ENCODE peak calls at places on chromosome 15, in five cellular contexts. J is IMR-90, P is SK-N-SH, Q is WTC11, W is GM12878. X is an unnamed sample.

GRCh38 chr15:66326051-66326450 is 30.4 kb downstream of the TIPIN start:
- DNase-seq in W (no peak), P (no peak), Q (no peak), J (no peak), X (no peak)

GRCh38 chr15:83199288-83199687 is 8.3 kb downstream of the HDGFL3 start:
- DNase-seq in J (no peak), Q (no peak), W (peak; percentile 77), P (no peak), X (no peak)

GRCh38 chr15:84810073-84810840 is 6.9 kb upstream of the ALPK3 start:
- DNase-seq in Q (no peak), J (peak; percentile 62), P (no peak), W (no peak), X (no peak)

GRCh38 chr15:99432271-99433025 is 133.3 kb upstream of the MEF2A start:
- DNase-seq in P (no peak), Q (no peak), J (no peak), W (no peak), X (no peak)

GRCh38 chr15:79883579-79884203 is 13.1 kb downstream of the MTHFS start:
- DNase-seq in P (no peak), J (no peak), W (no peak), Q (no peak), X (no peak)

GRCh38 chr15:53197426-53197839 is 407.3 kb upstream of the ONECUT1 start:
- DNase-seq in Q (peak; percentile 84), P (peak; percentile 75), W (no peak), J (peak; percentile 2), X (peak; percentile 80)

GRCh38 chr15:64987136-64987535 is 2.6 kb downstream of the SPG21 start:
- DNase-seq in Q (no peak), P (no peak), J (no peak), W (no peak), X (no peak)

GRCh38 chr15:74203914-74204431 is 1.4 kb upstream of the STRA6 start:
- DNase-seq in Q (peak; percentile 45), W (no peak), J (peak; percentile 80), P (peak; percentile 82), X (no peak)

GRCh38 chr15:59794229-59794886 is 105.2 kb upstream of the BNIP2 start:
- DNase-seq in W (no peak), Q (no peak), P (no peak), J (no peak), X (no peak)

GRCh38 chr15:78177447-78177873 is 28.3 kb downstream of the IDH3A start:
- DNase-seq in Q (peak; percentile 87), W (no peak), P (peak; percentile 78), J (no peak), X (peak; percentile 44)

GRCh38 chr15:49215768-49216739 is 46.0 kb downstream of the GALK2 start:
- DNase-seq in P (no peak), Q (peak; percentile 19), W (peak; percentile 38), J (no peak), X (peak; percentile 19)

GRCh38 chr15:39084683-39085530 is 496.0 kb upstream of the THBS1 start:
- DNase-seq in P (peak; percentile 52), W (no peak), J (peak; percentile 92), Q (no peak), X (no peak)

GRCh38 chr15:88269371-88270062 is 13.0 kb upstream of the NTRK3 start:
- DNase-seq in P (no peak), Q (no peak), W (no peak), J (no peak), X (no peak)

GRCh38 chr15:26461847-26462608 is 310.8 kb downstream of the GABRB3 start:
- DNase-seq in Q (no peak), W (no peak), J (no peak), P (no peak), X (no peak)

GRCh38 chr15:89907289-89907688 is 5.5 kb downstream of the ARPIN start:
- DNase-seq in Q (no peak), W (no peak), P (no peak), J (peak; percentile 34), X (no peak)

GRCh38 chr15:82140859-82141258 is 95.0 kb upstream of the MEX3B start:
- DNase-seq in J (no peak), P (no peak), W (no peak), Q (no peak), X (no peak)

GRCh38 chr15:101277943-101278564 is 769 bp upstream of the SELENOS start:
- DNase-seq in J (no peak), W (no peak), Q (no peak), P (no peak), X (no peak)

DNA sequence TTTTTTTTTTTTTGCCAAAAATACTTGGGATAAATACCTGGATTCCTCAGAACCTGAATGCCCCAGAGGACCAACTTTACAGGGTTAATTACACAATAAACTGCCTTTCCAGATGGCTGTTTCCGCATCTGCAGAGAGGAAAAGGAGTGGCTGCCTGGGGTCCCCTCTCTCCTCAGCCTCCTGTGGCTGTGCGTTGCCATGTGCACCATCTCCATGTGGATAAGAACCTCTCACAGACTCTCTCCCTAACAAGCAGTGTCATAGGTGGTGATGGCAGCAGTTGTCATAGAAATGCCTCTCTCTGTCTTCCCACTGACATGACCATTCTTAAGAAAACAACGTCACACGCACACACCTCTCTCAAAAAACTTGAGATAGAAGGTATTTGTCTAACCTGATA is 179.4 kb downstream of the RPLP1 start:
- DNase-seq in W (no peak), P (peak; percentile 56), J (no peak), Q (no peak), X (no peak)
- TF ChIP-seq USF2 in W (no peak), P (no peak), J (no peak), Q (no peak), X (no peak)

GRCh38 chr15:93044301-93045190 is 44.5 kb downstream of the RGMA start:
- DNase-seq in P (no peak), W (no peak), Q (no peak), J (no peak), X (no peak)

GRCh38 chr15:93042211-93042610 is 46.8 kb downstream of the RGMA start:
- DNase-seq in P (no peak), Q (no peak), J (no peak), W (no peak), X (no peak)

GRCh38 chr15:93045191-93045785 is 43.7 kb downstream of the RGMA start:
- DNase-seq in W (no peak), P (no peak), Q (no peak), J (no peak), X (no peak)

GRCh38 chr15:93042691-93043378 is 46.2 kb downstream of the RGMA start:
- DNase-seq in P (no peak), Q (no peak), W (no peak), J (no peak), X (no peak)

DNA sequence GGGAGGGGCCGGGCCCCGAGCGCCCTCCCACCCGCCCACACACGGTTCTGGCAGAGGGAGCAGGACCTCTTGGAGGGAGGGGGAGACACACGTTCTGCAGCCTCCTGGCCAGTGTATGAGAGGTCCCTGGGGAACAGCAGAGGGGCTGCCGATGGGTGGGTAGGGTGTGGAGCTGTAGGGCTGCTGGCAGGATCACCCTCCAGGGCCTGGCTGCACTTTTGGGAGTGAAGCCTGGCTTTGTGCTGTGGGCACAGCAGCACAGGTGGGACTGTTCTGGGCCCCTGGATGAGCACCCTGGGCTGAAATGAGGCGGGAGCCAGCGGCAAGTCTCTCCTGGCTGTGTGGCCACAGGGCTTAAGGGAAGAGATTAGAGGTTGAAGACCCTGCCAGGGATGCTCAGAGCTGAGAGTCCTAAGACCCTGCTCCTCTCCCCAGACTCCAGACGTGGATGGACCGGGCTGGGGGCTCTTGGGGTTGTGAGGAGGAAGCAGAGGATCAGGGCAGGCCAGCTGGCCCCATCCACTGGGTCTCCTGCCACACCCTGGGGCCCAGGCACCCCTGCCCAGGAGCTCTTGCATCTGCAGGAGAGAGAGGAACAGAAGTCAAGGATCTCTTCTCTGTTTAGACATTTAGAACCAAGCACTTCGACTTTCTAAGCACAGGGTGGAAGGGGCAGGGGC is 45.2 kb downstream of the RGMA start:
- DNase-seq in P (no peak), W (no peak), Q (no peak), J (no peak), X (no peak)
- TF ChIP-seq USF2 in P (no peak), W (no peak), Q (no peak), J (no peak), X (no peak)

GRCh38 chr15:62775932-62776331 is 266.6 kb upstream of the TPM1 start:
- DNase-seq in Q (no peak), W (no peak), J (no peak), P (no peak), X (no peak)

GRCh38 chr15:62773369-62774165 is 269.0 kb upstream of the TPM1 start:
- DNase-seq in J (no peak), W (no peak), Q (no peak), P (no peak), X (no peak)

GRCh38 chr15:62781081-62781497 is 261.5 kb upstream of the TPM1 start:
- DNase-seq in J (no peak), W (no peak), Q (no peak), P (peak; percentile 82), X (no peak)

GRCh38 chr15:62779041-62779810 is 263.3 kb upstream of the TPM1 start:
- DNase-seq in W (no peak), J (peak; percentile 78), Q (no peak), P (no peak), X (peak; percentile 19)

DNA sequence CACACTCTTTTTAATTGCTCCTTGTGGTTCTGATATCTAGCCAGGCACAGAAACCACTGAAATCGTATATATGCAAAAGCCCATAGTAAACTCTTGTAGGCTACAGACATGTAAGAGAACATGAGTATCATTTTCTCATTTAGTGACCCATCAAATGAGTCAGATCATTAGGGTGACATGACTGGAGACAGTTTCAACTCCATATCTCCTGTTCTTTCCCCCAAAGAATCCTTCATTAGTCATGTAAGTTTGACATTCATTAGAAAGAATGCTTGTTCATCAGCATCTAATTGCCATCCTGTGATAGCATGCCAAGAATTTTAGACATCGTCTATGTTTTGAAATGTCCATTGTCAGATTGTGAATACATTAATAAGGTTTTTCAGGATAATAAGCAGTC is 264.9 kb upstream of the TPM1 start:
- DNase-seq in W (no peak), P (no peak), J (peak; percentile 33), Q (no peak), X (no peak)
- TF ChIP-seq USF2 in W (no peak), P (no peak), J (no peak), Q (no peak), X (no peak)

GRCh38 chr15:30930422-30930821 is 26.7 kb downstream of the FAN1 start:
- DNase-seq in P (no peak), Q (no peak), W (no peak), J (no peak), X (no peak)

GRCh38 chr15:30927148-30927761 is 23.5 kb downstream of the FAN1 start:
- DNase-seq in P (no peak), W (no peak), Q (no peak), J (no peak), X (no peak)

GRCh38 chr15:30928076-30928475 is 24.4 kb downstream of the FAN1 start:
- DNase-seq in J (peak; percentile 61), P (no peak), Q (no peak), W (no peak), X (no peak)

GRCh38 chr15:30929982-30930381 is 26.3 kb downstream of the FAN1 start:
- DNase-seq in P (no peak), W (no peak), Q (no peak), J (no peak), X (no peak)

DNA sequence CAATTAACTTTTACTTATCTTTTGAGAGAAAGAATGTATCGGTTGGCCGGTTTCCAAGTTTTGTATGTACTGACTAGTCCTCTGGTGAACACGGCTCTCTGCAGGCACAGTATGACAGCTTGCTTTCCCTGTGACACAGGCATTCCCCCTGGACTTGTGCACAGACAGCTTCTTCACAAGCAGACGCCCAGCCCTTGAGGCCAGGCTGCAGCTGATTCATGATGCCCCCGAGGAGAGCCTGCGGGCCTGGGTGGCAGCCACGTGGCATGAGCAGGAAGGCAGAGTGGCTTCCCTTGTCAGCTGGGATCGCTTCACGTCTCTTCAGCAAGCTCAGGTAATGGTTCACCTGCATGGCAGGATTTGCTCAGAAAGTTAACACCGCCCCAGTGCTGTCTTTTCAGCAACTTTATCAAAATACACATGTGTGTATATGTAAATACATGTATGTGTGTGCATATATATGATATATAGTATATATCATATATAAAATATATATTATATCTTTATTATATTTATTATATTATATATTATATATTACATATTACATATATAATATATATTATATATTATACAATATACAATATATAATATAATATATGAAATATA is 25.5 kb downstream of the FAN1 start:
- DNase-seq in W (no peak), J (no peak), Q (no peak), P (no peak), X (no peak)
- TF ChIP-seq USF2 in W (no peak), J (no peak), Q (no peak), P (no peak), X (no peak)

X was measured in A549.